ENCODE peak calls at places on chromosomes 7 and 10, in six cellular contexts. W is foreskin keratinocyte, I is fibroblast of pulmonary artery, Y is A549, S is stomach, Z is glutamatergic neuron. V is an unnamed sample.

GRCh38 chr7:139853576-139854511 is 24.8 kb downstream of the TBXAS1 start:
- DNase-seq in W (peak), I (peak), Y (peak), S (peak), Z (no peak), V (peak)

GRCh38 chr7:80643336-80643925 is 5.0 kb downstream of the CD36 start:
- DNase-seq in W (peak), I (no peak), Y (no peak), S (no peak), Z (no peak), V (no peak)

GRCh38 chr7:136807598-136807997 is 60.9 kb upstream of the CHRM2 start:
- DNase-seq in W (no peak), I (no peak), Y (no peak), S (no peak), Z (no peak), V (no peak)

GRCh38 chr10:131211146-131211545 is 100.4 kb downstream of the TCERG1L start:
- DNase-seq in W (no peak), I (no peak), Y (no peak), S (peak), Z (no peak), V (peak)

GRCh38 chr10:103451871-103452713 is at the start of gene CALHM2:
- DNase-seq in W (no peak), I (peak), Y (peak), S (peak), Z (peak), V (no peak)

GRCh38 chr7:105352018-105352612 is 36.6 kb downstream of the SRPK2 start:
- DNase-seq in W (peak), I (peak), Y (no peak), S (peak), Z (no peak), V (no peak)

GRCh38 chr10:13902868-13903267 is 316.1 kb downstream of the PRPF18 start:
- DNase-seq in W (no peak), I (no peak), Y (no peak), S (no peak), Z (no peak), V (no peak)

GRCh38 chr7:33733865-33734650 is 171.3 kb upstream of the BMPER start:
- DNase-seq in W (no peak), I (peak), Y (no peak), S (peak), Z (no peak), V (no peak)

DNA sequence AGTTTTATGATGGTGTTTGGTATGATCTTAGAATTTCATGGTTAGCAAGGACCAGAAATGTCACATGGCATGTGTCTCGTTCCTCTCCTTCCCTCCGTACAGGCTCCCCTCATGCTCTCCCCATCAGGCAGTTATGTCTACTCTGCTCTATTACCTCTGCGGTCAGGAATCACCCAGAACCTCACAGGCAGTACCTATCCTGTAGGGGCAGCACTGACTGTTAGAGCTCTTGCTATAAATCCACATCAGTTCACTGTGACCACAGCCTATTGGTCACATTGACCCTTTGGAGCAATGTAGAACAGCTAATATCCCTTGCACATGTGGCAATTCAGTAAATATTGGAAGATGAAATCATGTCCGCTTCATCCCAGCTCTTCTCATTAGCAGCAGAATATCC is 151.8 kb downstream of the WNT2 start:
- DNase-seq in W (no peak), I (no peak), Y (peak), S (no peak), Z (no peak), V (no peak)
- TF ChIP-seq CTCF in W (no peak), I (no peak), Y (no peak), S (no peak), Z (no peak), V (no peak)

DNA sequence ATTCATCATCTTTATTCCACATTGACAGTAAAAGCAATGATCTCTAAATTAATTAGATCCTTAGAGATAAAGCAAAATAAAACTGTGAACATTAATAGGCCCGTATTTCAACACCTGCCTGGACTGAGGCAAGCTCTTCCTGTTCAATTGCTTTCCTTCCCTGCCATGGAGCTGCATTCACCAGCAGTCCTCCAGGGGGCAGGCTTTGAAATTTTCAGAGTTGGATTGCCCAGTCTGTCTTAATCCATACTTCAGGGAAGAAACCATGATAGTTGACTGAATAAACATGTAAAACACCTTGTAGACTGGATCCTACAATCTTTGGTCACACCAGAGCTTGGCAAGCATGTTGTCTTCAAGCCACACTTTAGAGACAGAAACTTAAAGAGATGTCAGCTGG is 936.6 kb downstream of the NRG3 start:
- DNase-seq in W (peak), I (peak), Y (peak), S (no peak), Z (peak), V (no peak)
- TF ChIP-seq CTCF in W (peak), I (peak), Y (no peak), S (no peak), Z (peak), V (peak)

GRCh38 chr7:155365146-155365874 is 67.6 kb downstream of the INSIG1 start:
- DNase-seq in W (no peak), I (no peak), Y (no peak), S (no peak), Z (no peak), V (no peak)

GRCh38 chr7:155363146-155363539 is 65.5 kb downstream of the INSIG1 start:
- DNase-seq in W (no peak), I (no peak), Y (no peak), S (no peak), Z (no peak), V (no peak)

GRCh38 chr7:155362380-155363145 is 64.9 kb downstream of the INSIG1 start:
- DNase-seq in W (no peak), I (no peak), Y (no peak), S (no peak), Z (peak), V (no peak)

GRCh38 chr7:155361947-155362346 is 64.3 kb downstream of the INSIG1 start:
- DNase-seq in W (no peak), I (no peak), Y (no peak), S (no peak), Z (peak), V (no peak)

GRCh38 chr7:155363852-155364600 is 66.3 kb downstream of the INSIG1 start:
- DNase-seq in W (no peak), I (no peak), Y (no peak), S (no peak), Z (peak), V (no peak)
- TF ChIP-seq CTCF in W (no peak), I (no peak), Y (no peak), S (no peak), Z (no peak), V (no peak)

GRCh38 chr7:36683111-36683510 is 41.2 kb downstream of the AOAH start:
- DNase-seq in W (no peak), I (peak), Y (no peak), S (no peak), Z (no peak), V (no peak)
- TF ChIP-seq CTCF in W (no peak), I (no peak), Y (no peak), S (no peak), Z (no peak), V (no peak)